ENCODE peak calls at places on chromosome 15, in nine cellular contexts. One of them, this sample, is unnamed.

GRCh38 chr15:77144492-77145070 is 73.7 kb upstream of the TSPAN3 start:
- DNase-seq in kidney: no peak
- DNase-seq in natural killer cell: no peak
- DNase-seq in NCI-H748 treated with DMSO at 0.1 percent for 48 hours: no peak
- DNase-seq in HS-27A: peak; percentile 98
- DNase-seq in A549: no peak
- DNase-seq in IMR-90: peak; percentile 97
- DNase-seq in HepG2: no peak
- DNase-seq in progenitor cell of endocrine pancreas: no peak
- DNase-seq in this sample: no peak

GRCh38 chr15:51121118-51121517 is 26.4 kb upstream of the TNFAIP8L3 start:
- DNase-seq in natural killer cell: no peak
- DNase-seq in NCI-H748 treated with DMSO at 0.1 percent for 48 hours: no peak
- DNase-seq in IMR-90: peak; percentile 98
- DNase-seq in progenitor cell of endocrine pancreas: no peak
- DNase-seq in HepG2: peak; percentile 27
- DNase-seq in HS-27A: peak; percentile 91
- DNase-seq in A549: peak; percentile 71
- DNase-seq in kidney: no peak
- DNase-seq in this sample: peak; percentile 18

GRCh38 chr15:29268706-29269484 is 727 bp downstream of the NSMCE3 start:
- DNase-seq in progenitor cell of endocrine pancreas: peak; percentile 11
- DNase-seq in HepG2: no peak
- DNase-seq in natural killer cell: peak; percentile 54
- DNase-seq in HS-27A: no peak
- DNase-seq in A549: peak; percentile 13
- DNase-seq in NCI-H748 treated with DMSO at 0.1 percent for 48 hours: no peak
- DNase-seq in IMR-90: peak; percentile 34
- DNase-seq in kidney: peak; percentile 70
- DNase-seq in this sample: peak; percentile 56

GRCh38 chr15:47670365-47670764 is 46.9 kb upstream of the SEMA6D start:
- DNase-seq in natural killer cell: no peak
- DNase-seq in HepG2: no peak
- DNase-seq in IMR-90: no peak
- DNase-seq in NCI-H748 treated with DMSO at 0.1 percent for 48 hours: no peak
- DNase-seq in HS-27A: no peak
- DNase-seq in kidney: no peak
- DNase-seq in progenitor cell of endocrine pancreas: no peak
- DNase-seq in A549: no peak
- DNase-seq in this sample: no peak

GRCh38 chr15:96360581-96361308 is 30.2 kb downstream of the NR2F2 start:
- DNase-seq in NCI-H748 treated with DMSO at 0.1 percent for 48 hours: no peak
- DNase-seq in kidney: peak; percentile 70
- DNase-seq in natural killer cell: no peak
- DNase-seq in A549: no peak
- DNase-seq in progenitor cell of endocrine pancreas: no peak
- DNase-seq in IMR-90: no peak
- DNase-seq in HS-27A: no peak
- DNase-seq in HepG2: no peak
- DNase-seq in this sample: no peak

GRCh38 chr15:75921732-75922703 is 18.3 kb downstream of the FBXO22 start:
- DNase-seq in kidney: no peak
- DNase-seq in HS-27A: peak; percentile 27
- DNase-seq in NCI-H748 treated with DMSO at 0.1 percent for 48 hours: no peak
- DNase-seq in progenitor cell of endocrine pancreas: no peak
- DNase-seq in natural killer cell: no peak
- DNase-seq in A549: no peak
- DNase-seq in IMR-90: peak; percentile 83
- DNase-seq in HepG2: peak; percentile 51
- DNase-seq in this sample: peak; percentile 73

GRCh38 chr15:101447561-101448071 is 41.9 kb downstream of the PCSK6 start:
- DNase-seq in natural killer cell: no peak
- DNase-seq in A549: no peak
- DNase-seq in kidney: peak; percentile 52
- DNase-seq in progenitor cell of endocrine pancreas: no peak
- DNase-seq in IMR-90: no peak
- DNase-seq in HS-27A: no peak
- DNase-seq in NCI-H748 treated with DMSO at 0.1 percent for 48 hours: no peak
- DNase-seq in HepG2: no peak
- DNase-seq in this sample: no peak

GRCh38 chr15:45221967-45222366 is 30.1 kb upstream of the SLC28A2 start:
- DNase-seq in HepG2: no peak
- DNase-seq in HS-27A: no peak
- DNase-seq in natural killer cell: no peak
- DNase-seq in progenitor cell of endocrine pancreas: no peak
- DNase-seq in kidney: no peak
- DNase-seq in A549: no peak
- DNase-seq in IMR-90: no peak
- DNase-seq in NCI-H748 treated with DMSO at 0.1 percent for 48 hours: no peak
- DNase-seq in this sample: no peak

GRCh38 chr15:83194527-83194926 is 13.1 kb downstream of the HDGFL3 start:
- DNase-seq in A549: no peak
- DNase-seq in HS-27A: no peak
- DNase-seq in kidney: no peak
- DNase-seq in progenitor cell of endocrine pancreas: no peak
- DNase-seq in HepG2: no peak
- DNase-seq in NCI-H748 treated with DMSO at 0.1 percent for 48 hours: no peak
- DNase-seq in natural killer cell: no peak
- DNase-seq in IMR-90: no peak
- DNase-seq in this sample: no peak

GRCh38 chr15:91963051-91963450 is 109.5 kb downstream of the SLCO3A1 start:
- DNase-seq in NCI-H748 treated with DMSO at 0.1 percent for 48 hours: no peak
- DNase-seq in HepG2: no peak
- DNase-seq in natural killer cell: no peak
- DNase-seq in HS-27A: no peak
- DNase-seq in A549: no peak
- DNase-seq in IMR-90: no peak
- DNase-seq in kidney: no peak
- DNase-seq in progenitor cell of endocrine pancreas: no peak
- DNase-seq in this sample: no peak

GRCh38 chr15:74374648-74375302 is 7.3 kb upstream of the CYP11A1 start:
- DNase-seq in kidney: peak; percentile 34
- DNase-seq in HepG2: no peak
- DNase-seq in NCI-H748 treated with DMSO at 0.1 percent for 48 hours: no peak
- DNase-seq in HS-27A: no peak
- DNase-seq in progenitor cell of endocrine pancreas: no peak
- DNase-seq in IMR-90: no peak
- DNase-seq in natural killer cell: no peak
- DNase-seq in A549: no peak
- DNase-seq in this sample: no peak

GRCh38 chr15:31227235-31227634 is 99.4 kb upstream of the KLF13 start:
- DNase-seq in natural killer cell: no peak
- DNase-seq in A549: no peak
- DNase-seq in NCI-H748 treated with DMSO at 0.1 percent for 48 hours: no peak
- DNase-seq in HS-27A: no peak
- DNase-seq in IMR-90: no peak
- DNase-seq in progenitor cell of endocrine pancreas: no peak
- DNase-seq in kidney: no peak
- DNase-seq in HepG2: no peak
- DNase-seq in this sample: no peak

GRCh38 chr15:31027948-31028586 is 36.6 kb upstream of the MTMR10 start:
- DNase-seq in progenitor cell of endocrine pancreas: no peak
- DNase-seq in NCI-H748 treated with DMSO at 0.1 percent for 48 hours: no peak
- DNase-seq in A549: no peak
- DNase-seq in HepG2: no peak
- DNase-seq in HS-27A: no peak
- DNase-seq in IMR-90: no peak
- DNase-seq in kidney: no peak
- DNase-seq in natural killer cell: no peak
- DNase-seq in this sample: no peak

GRCh38 chr15:77496710-77497107 is 76.0 kb downstream of the HMG20A start:
- DNase-seq in IMR-90: peak; percentile 97
- DNase-seq in kidney: peak; percentile 91
- DNase-seq in natural killer cell: peak; percentile 72
- DNase-seq in A549: peak; percentile 89
- DNase-seq in progenitor cell of endocrine pancreas: peak; percentile 62
- DNase-seq in NCI-H748 treated with DMSO at 0.1 percent for 48 hours: peak; percentile 35
- DNase-seq in HepG2: peak; percentile 68
- DNase-seq in HS-27A: peak; percentile 92
- DNase-seq in this sample: peak; percentile 70

GRCh38 chr15:31206386-31207174 is 105.1 kb upstream of the TRPM1 start:
- DNase-seq in NCI-H748 treated with DMSO at 0.1 percent for 48 hours: no peak
- DNase-seq in IMR-90: no peak
- DNase-seq in HepG2: no peak
- DNase-seq in HS-27A: no peak
- DNase-seq in A549: no peak
- DNase-seq in natural killer cell: no peak
- DNase-seq in progenitor cell of endocrine pancreas: no peak
- DNase-seq in kidney: peak; percentile 87
- DNase-seq in this sample: no peak

GRCh38 chr15:34650177-34650576 is 66.7 kb upstream of the GOLGA8B start:
- DNase-seq in progenitor cell of endocrine pancreas: no peak
- DNase-seq in A549: no peak
- DNase-seq in HS-27A: no peak
- DNase-seq in NCI-H748 treated with DMSO at 0.1 percent for 48 hours: no peak
- DNase-seq in kidney: no peak
- DNase-seq in IMR-90: peak; percentile 91
- DNase-seq in HepG2: no peak
- DNase-seq in natural killer cell: no peak
- DNase-seq in this sample: no peak

GRCh38 chr15:66832679-66833078 is 130.6 kb downstream of the SMAD6 start:
- DNase-seq in HS-27A: no peak
- DNase-seq in kidney: no peak
- DNase-seq in progenitor cell of endocrine pancreas: no peak
- DNase-seq in A549: no peak
- DNase-seq in IMR-90: peak; percentile 56
- DNase-seq in HepG2: no peak
- DNase-seq in NCI-H748 treated with DMSO at 0.1 percent for 48 hours: no peak
- DNase-seq in natural killer cell: no peak
- DNase-seq in this sample: no peak

GRCh38 chr15:98951493-98952320 is 55.9 kb downstream of the PGPEP1L start:
- DNase-seq in IMR-90: no peak
- DNase-seq in NCI-H748 treated with DMSO at 0.1 percent for 48 hours: no peak
- DNase-seq in HS-27A: no peak
- DNase-seq in A549: no peak
- DNase-seq in kidney: no peak
- DNase-seq in progenitor cell of endocrine pancreas: no peak
- DNase-seq in HepG2: peak; percentile 36
- DNase-seq in natural killer cell: no peak
- DNase-seq in this sample: no peak

GRCh38 chr15:33279613-33280205 is 31.1 kb upstream of the RYR3 start:
- DNase-seq in HS-27A: no peak
- DNase-seq in NCI-H748 treated with DMSO at 0.1 percent for 48 hours: no peak
- DNase-seq in kidney: no peak
- DNase-seq in natural killer cell: no peak
- DNase-seq in HepG2: no peak
- DNase-seq in A549: peak; percentile 54
- DNase-seq in progenitor cell of endocrine pancreas: no peak
- DNase-seq in IMR-90: no peak
- DNase-seq in this sample: no peak

GRCh38 chr15:64452988-64453688 is 7.2 kb upstream of the ZNF609 start:
- DNase-seq in progenitor cell of endocrine pancreas: no peak
- DNase-seq in natural killer cell: no peak
- DNase-seq in HS-27A: no peak
- DNase-seq in IMR-90: peak; percentile 33
- DNase-seq in kidney: no peak
- DNase-seq in NCI-H748 treated with DMSO at 0.1 percent for 48 hours: no peak
- DNase-seq in HepG2: no peak
- DNase-seq in A549: no peak
- DNase-seq in this sample: no peak

GRCh38 chr15:65326109-65326508 is 21.6 kb downstream of the RNU5B-1 start:
- DNase-seq in IMR-90: no peak
- DNase-seq in A549: no peak
- DNase-seq in natural killer cell: no peak
- DNase-seq in NCI-H748 treated with DMSO at 0.1 percent for 48 hours: no peak
- DNase-seq in HS-27A: no peak
- DNase-seq in progenitor cell of endocrine pancreas: no peak
- DNase-seq in kidney: no peak
- DNase-seq in HepG2: no peak
- DNase-seq in this sample: peak; percentile 42

GRCh38 chr15:27845535-27846369 is 253.4 kb downstream of the OCA2 start:
- DNase-seq in HS-27A: no peak
- DNase-seq in HepG2: no peak
- DNase-seq in progenitor cell of endocrine pancreas: no peak
- DNase-seq in IMR-90: no peak
- DNase-seq in kidney: no peak
- DNase-seq in natural killer cell: no peak
- DNase-seq in A549: no peak
- DNase-seq in NCI-H748 treated with DMSO at 0.1 percent for 48 hours: no peak
- DNase-seq in this sample: no peak

GRCh38 chr15:41873711-41874110 is 20.1 kb downstream of the SPTBN5 start:
- DNase-seq in HepG2: no peak
- DNase-seq in progenitor cell of endocrine pancreas: no peak
- DNase-seq in A549: no peak
- DNase-seq in NCI-H748 treated with DMSO at 0.1 percent for 48 hours: no peak
- DNase-seq in kidney: no peak
- DNase-seq in natural killer cell: no peak
- DNase-seq in HS-27A: no peak
- DNase-seq in IMR-90: no peak
- DNase-seq in this sample: peak; percentile 28

GRCh38 chr15:70508561-70509281 is 254.6 kb downstream of the UACA start:
- DNase-seq in A549: peak; percentile 99
- DNase-seq in HepG2: peak; percentile 7
- DNase-seq in IMR-90: peak; percentile 88
- DNase-seq in NCI-H748 treated with DMSO at 0.1 percent for 48 hours: no peak
- DNase-seq in HS-27A: peak; percentile 98
- DNase-seq in progenitor cell of endocrine pancreas: no peak
- DNase-seq in natural killer cell: no peak
- DNase-seq in kidney: no peak
- DNase-seq in this sample: peak; percentile 82

GRCh38 chr15:75358771-75359536 is 9.5 kb downstream of the MAN2C1 start:
- DNase-seq in HS-27A: no peak
- DNase-seq in IMR-90: no peak
- DNase-seq in HepG2: no peak
- DNase-seq in NCI-H748 treated with DMSO at 0.1 percent for 48 hours: no peak
- DNase-seq in progenitor cell of endocrine pancreas: no peak
- DNase-seq in A549: no peak
- DNase-seq in natural killer cell: no peak
- DNase-seq in kidney: peak; percentile 52
- DNase-seq in this sample: no peak